ENCODE peak calls at places on chromosomes 13 and 19, in six cellular contexts. S, X, B, U, F and Q are unnamed samples.

GRCh38 chr13:94028234-94029145 is 451.0 kb downstream of the DCT start:
- DNase-seq in B (no peak), F (no peak), S (no peak), X (no peak), U (no peak), Q (no peak)

GRCh38 chr13:106570354-106570822 is 2.5 kb upstream of the ARGLU1 start:
- DNase-seq in U (peak), B (peak), X (peak), F (peak), S (peak), Q (no peak)

GRCh38 chr13:95002126-95002525 is 289.8 kb upstream of the SOX21 start:
- DNase-seq in X (no peak), B (no peak), F (no peak), S (no peak), U (no peak), Q (no peak)

GRCh38 chr13:108121406-108121805 is 93.9 kb downstream of the LIG4 start:
- DNase-seq in S (no peak), B (no peak), F (no peak), U (no peak), X (no peak), Q (no peak)

GRCh38 chr13:100673831-100674362 is 698 bp downstream of the TMTC4 start:
- DNase-seq in F (peak), U (peak), X (peak), S (peak), B (peak), Q (no peak)

GRCh38 chr13:32473650-32474049 is 45.7 kb upstream of the N4BP2L1 start:
- DNase-seq in X (no peak), B (no peak), U (no peak), F (no peak), S (no peak), Q (no peak)

GRCh38 chr19:2315121-2315817 is 7.3 kb upstream of the LINGO3 start:
- DNase-seq in X (no peak), F (no peak), S (no peak), U (no peak), B (no peak), Q (no peak)

GRCh38 chr19:23116802-23117571 is at the start of gene ZNF730:
- DNase-seq in X (peak), S (peak), B (peak), F (peak), U (no peak), Q (peak)

GRCh38 chr13:48505597-48506091 is 27.2 kb downstream of the RCBTB2 start:
- DNase-seq in U (no peak), B (no peak), F (no peak), S (peak), X (no peak), Q (no peak)

GRCh38 chr13:24709186-24709913 is 29.1 kb downstream of the ATP12A start:
- DNase-seq in S (no peak), X (no peak), B (no peak), U (no peak), F (no peak), Q (no peak)

GRCh38 chr19:49512970-49513745 is 697 bp downstream of the FCGRT start:
- DNase-seq in S (peak), B (peak), F (no peak), U (peak), X (peak), Q (no peak)

GRCh38 chr13:64819081-64819480 is 2411.1 kb downstream of the PCDH9 start:
- DNase-seq in F (no peak), S (no peak), X (no peak), U (no peak), B (no peak), Q (no peak)
- TF ChIP-seq CTCF in F (no peak), S (no peak), X (no peak), U (no peak), B (no peak), Q (peak)

GRCh38 chr13:52399708-52400107 is 6.3 kb downstream of the THSD1 start:
- DNase-seq in B (no peak), X (no peak), F (no peak), S (no peak), U (no peak), Q (no peak)
- TF ChIP-seq CTCF in B (no peak), X (peak), F (no peak), S (no peak), U (no peak), Q (no peak)

GRCh38 chr13:52845334-52845761 is 3.1 kb downstream of the PCDH8 start:
- DNase-seq in F (peak), X (no peak), S (no peak), B (no peak), U (no peak), Q (no peak)
- TF ChIP-seq CTCF in F (no peak), X (no peak), S (no peak), B (no peak), U (no peak), Q (no peak)

GRCh38 chr19:45600340-45600885 is 1.6 kb downstream of the GPR4 start:
- DNase-seq in F (no peak), U (no peak), B (no peak), S (no peak), X (no peak), Q (no peak)

GRCh38 chr19:45598267-45599011 is 3.6 kb downstream of the GPR4 start:
- DNase-seq in S (no peak), F (no peak), B (no peak), X (peak), U (no peak), Q (no peak)

GRCh38 chr19:45597425-45598111 is 4.4 kb downstream of the GPR4 start:
- DNase-seq in X (no peak), B (no peak), U (no peak), S (no peak), F (no peak), Q (no peak)

GRCh38 chr19:45601115-45601514 is 897 bp downstream of the GPR4 start:
- DNase-seq in X (no peak), S (no peak), F (no peak), U (no peak), B (no peak), Q (no peak)

DNA sequence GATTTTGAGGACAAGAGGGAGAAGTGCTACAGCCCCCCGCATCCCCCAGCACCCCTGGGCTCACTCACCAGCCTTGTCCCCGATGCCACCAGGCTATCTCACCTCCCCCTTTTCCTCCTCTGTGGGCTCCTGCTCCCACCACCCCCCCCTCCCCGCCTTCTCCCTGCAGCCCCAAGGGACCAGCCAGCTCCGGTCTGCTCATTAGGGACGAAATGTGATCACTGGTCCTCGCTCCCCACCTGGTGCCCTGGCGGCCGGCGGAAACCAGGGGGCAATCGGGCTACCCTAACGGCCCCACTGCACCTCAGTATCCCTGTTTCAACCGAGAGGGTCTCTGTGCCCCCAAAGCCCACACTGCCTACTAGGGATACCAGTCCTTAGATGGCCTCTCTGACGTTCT is 2.7 kb downstream of the GPR4 start:
- DNase-seq in X (no peak), U (no peak), B (no peak), F (no peak), S (no peak), Q (no peak)
- TF ChIP-seq CTCF in X (no peak), U (no peak), B (no peak), F (no peak), S (no peak), Q (no peak)

DNA sequence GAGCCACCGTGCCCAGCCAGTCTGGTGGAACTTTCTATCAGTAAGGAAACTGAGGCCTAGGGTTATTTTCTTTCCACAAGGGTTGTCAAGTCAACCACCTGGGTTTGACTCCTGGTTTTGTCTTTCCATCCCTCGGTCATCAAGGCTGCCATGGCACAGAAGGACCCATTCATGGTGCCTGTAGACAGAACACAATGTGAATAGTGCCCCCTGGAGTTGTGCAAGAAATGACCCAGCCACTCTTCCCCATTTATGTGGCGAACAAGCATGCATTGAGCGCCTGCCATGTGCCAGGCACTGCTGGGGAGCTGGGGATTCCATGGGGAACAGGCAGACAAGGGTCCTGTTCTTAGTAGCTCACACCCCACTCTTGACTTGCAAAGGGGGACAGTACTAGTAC is 4.1 kb downstream of the SMARCA4 start:
- DNase-seq in S (no peak), U (no peak), B (no peak), F (no peak), X (no peak), Q (no peak)
- TF ChIP-seq CTCF in S (no peak), U (no peak), B (no peak), F (no peak), X (no peak), Q (peak)

GRCh38 chr19:18000981-18001836 is 6.8 kb upstream of the ARRDC2 start:
- DNase-seq in X (peak), F (peak), B (peak), U (peak), S (peak), Q (peak)
- TF ChIP-seq CTCF in X (no peak), F (no peak), B (no peak), U (no peak), S (no peak), Q (no peak)

DNA sequence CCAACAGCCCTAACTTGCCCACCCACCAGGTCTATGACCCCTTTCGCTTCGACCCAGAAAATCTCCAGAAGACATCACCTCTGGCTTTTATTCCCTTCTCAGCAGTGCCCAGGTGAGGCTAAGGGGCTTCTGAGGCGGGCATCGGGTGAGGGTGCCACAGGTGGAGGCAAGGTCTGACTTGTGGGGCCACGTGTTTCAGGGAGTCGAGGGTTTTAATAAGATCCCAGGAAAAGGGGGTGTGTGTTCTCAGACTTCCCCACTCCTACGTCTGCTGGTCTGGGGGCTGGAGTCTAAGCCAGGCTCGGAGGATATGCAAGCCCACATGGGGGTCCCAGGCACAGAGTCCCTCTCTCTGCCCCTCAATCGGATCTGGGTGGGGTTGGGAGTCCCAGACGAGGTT is 30.9 kb upstream of the CYP4F8 start:
- DNase-seq in B (no peak), F (no peak), S (no peak), U (peak), X (no peak), Q (peak)
- TF ChIP-seq CTCF in B (no peak), F (no peak), S (no peak), U (no peak), X (no peak), Q (no peak)

DNA sequence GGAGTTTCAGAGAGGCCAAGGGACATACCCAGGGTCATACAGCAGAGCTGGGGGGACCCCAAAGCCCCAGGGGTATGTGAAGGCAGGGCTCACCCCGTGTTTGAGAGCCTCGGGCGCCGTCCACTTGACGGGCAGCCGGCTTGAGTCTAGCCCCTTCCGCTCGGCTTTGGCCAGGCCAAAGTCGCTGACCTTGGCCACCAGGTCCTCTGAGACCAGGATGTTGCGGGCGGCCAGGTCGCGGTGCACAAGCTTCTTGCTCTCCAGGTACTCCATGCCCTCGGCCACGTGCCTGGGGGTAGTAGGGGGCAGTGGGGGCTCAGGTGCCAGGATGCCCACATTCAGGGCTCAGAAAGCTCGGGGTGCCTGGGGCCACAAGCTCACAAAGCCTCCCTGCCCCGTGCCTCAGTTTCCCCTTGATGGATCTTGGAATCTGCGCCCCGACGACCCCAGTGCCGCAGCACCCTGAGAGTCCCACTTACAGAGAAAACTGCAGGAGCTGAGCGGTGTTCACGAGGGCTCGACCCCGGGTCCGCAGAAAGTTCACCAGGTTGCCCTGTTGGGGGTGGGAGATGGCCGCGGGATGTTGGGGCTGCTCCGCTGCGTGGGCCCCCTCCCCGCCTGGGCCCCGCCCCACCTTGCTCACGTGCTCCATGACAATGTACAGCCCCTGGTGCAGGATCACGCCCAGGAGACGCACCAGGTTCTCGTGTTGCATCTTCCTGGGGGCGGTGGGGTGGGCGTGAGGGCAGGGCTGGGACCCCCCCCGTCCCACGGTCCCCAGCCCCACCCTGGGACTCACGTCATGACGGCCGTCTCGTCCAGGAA is 7.1 kb downstream of the MATK start:
- DNase-seq in S (no peak), B (no peak), X (no peak), F (no peak), U (no peak), Q (no peak)
- TF ChIP-seq CTCF in S (no peak), B (no peak), X (no peak), F (no peak), U (no peak), Q (no peak)